ENCODE peak calls at places on chromosomes 7 and 10, in six cellular contexts. One of them, this sample, is unnamed.

GRCh38 chr10:3265081-3265480 is 92.5 kb upstream of the PITRM1 start:
- DNase-seq in brain microvascular endothelial cell: peak; percentile 43
- DNase-seq in DND-41: no peak
- DNase-seq in CD8-positive, alpha-beta T cell: no peak
- DNase-seq in Caco-2: no peak
- DNase-seq in HFFc6: no peak
- DNase-seq in this sample: no peak

GRCh38 chr10:48215148-48215982 is 59.1 kb downstream of the FRMPD2 start:
- DNase-seq in HFFc6: peak; percentile 7
- DNase-seq in DND-41: peak; percentile 72
- DNase-seq in CD8-positive, alpha-beta T cell: no peak
- DNase-seq in brain microvascular endothelial cell: peak; percentile 37
- DNase-seq in Caco-2: peak; percentile 70
- DNase-seq in this sample: peak; percentile 57

GRCh38 chr7:116672596-116673503 is 854 bp downstream of the MET start:
- DNase-seq in CD8-positive, alpha-beta T cell: no peak
- DNase-seq in brain microvascular endothelial cell: no peak
- DNase-seq in HFFc6: peak; percentile 28
- DNase-seq in Caco-2: no peak
- DNase-seq in DND-41: no peak
- DNase-seq in this sample: no peak

GRCh38 chr10:89086801-89087513 is 96.4 kb downstream of the FAS start:
- DNase-seq in HFFc6: peak; percentile 82
- DNase-seq in Caco-2: no peak
- DNase-seq in brain microvascular endothelial cell: peak; percentile 81
- DNase-seq in DND-41: peak; percentile 86
- DNase-seq in CD8-positive, alpha-beta T cell: no peak
- DNase-seq in this sample: no peak

GRCh38 chr7:55063633-55064032 is 44.8 kb downstream of the EGFR start:
- DNase-seq in brain microvascular endothelial cell: peak; percentile 59
- DNase-seq in DND-41: no peak
- DNase-seq in Caco-2: no peak
- DNase-seq in CD8-positive, alpha-beta T cell: no peak
- DNase-seq in HFFc6: peak; percentile 52
- DNase-seq in this sample: no peak

GRCh38 chr7:27190284-27190748 is 5.3 kb upstream of the HOXA11 start:
- DNase-seq in CD8-positive, alpha-beta T cell: peak; percentile 45
- DNase-seq in brain microvascular endothelial cell: no peak
- DNase-seq in HFFc6: no peak
- DNase-seq in DND-41: no peak
- DNase-seq in Caco-2: no peak
- DNase-seq in this sample: no peak

GRCh38 chr7:3639253-3639652 is 338.2 kb downstream of the SDK1 start:
- DNase-seq in Caco-2: no peak
- DNase-seq in brain microvascular endothelial cell: no peak
- DNase-seq in DND-41: no peak
- DNase-seq in CD8-positive, alpha-beta T cell: no peak
- DNase-seq in HFFc6: no peak
- DNase-seq in this sample: no peak

GRCh38 chr10:49164587-49165188 is 23.5 kb downstream of the TMEM273 start:
- DNase-seq in CD8-positive, alpha-beta T cell: no peak
- DNase-seq in brain microvascular endothelial cell: peak; percentile 34
- DNase-seq in Caco-2: no peak
- DNase-seq in DND-41: peak; percentile 47
- DNase-seq in HFFc6: no peak
- DNase-seq in this sample: peak; percentile 39

GRCh38 chr10:58715056-58715455 is 202.4 kb downstream of the BICC1 start:
- DNase-seq in CD8-positive, alpha-beta T cell: no peak
- DNase-seq in HFFc6: no peak
- DNase-seq in Caco-2: no peak
- DNase-seq in brain microvascular endothelial cell: no peak
- DNase-seq in DND-41: no peak
- DNase-seq in this sample: no peak

GRCh38 chr10:84179059-84179710 is 5.6 kb downstream of the GPR15LG start:
- DNase-seq in Caco-2: no peak
- DNase-seq in HFFc6: peak; percentile 36
- DNase-seq in brain microvascular endothelial cell: no peak
- DNase-seq in DND-41: no peak
- DNase-seq in CD8-positive, alpha-beta T cell: no peak
- DNase-seq in this sample: no peak

GRCh38 chr7:66815976-66816375 is 75.4 kb downstream of the RABGEF1 start:
- DNase-seq in brain microvascular endothelial cell: no peak
- DNase-seq in DND-41: no peak
- DNase-seq in CD8-positive, alpha-beta T cell: no peak
- DNase-seq in Caco-2: peak; percentile 25
- DNase-seq in HFFc6: no peak
- DNase-seq in this sample: no peak

GRCh38 chr10:102225646-102226541 is at the start of gene ELOVL3:
- DNase-seq in Caco-2: peak; percentile 96
- DNase-seq in CD8-positive, alpha-beta T cell: peak; percentile 86
- DNase-seq in HFFc6: peak; percentile 74
- DNase-seq in brain microvascular endothelial cell: peak; percentile 94
- DNase-seq in DND-41: peak; percentile 85
- DNase-seq in this sample: peak; percentile 85

GRCh38 chr7:3301831-3302618 is 973 bp downstream of the SDK1 start:
- DNase-seq in CD8-positive, alpha-beta T cell: peak; percentile 53
- DNase-seq in Caco-2: no peak
- DNase-seq in brain microvascular endothelial cell: no peak
- DNase-seq in DND-41: no peak
- DNase-seq in HFFc6: no peak
- DNase-seq in this sample: peak; percentile 26

GRCh38 chr7:133957860-133958259 is 169.3 kb upstream of the LRGUK start:
- DNase-seq in brain microvascular endothelial cell: no peak
- DNase-seq in Caco-2: no peak
- DNase-seq in HFFc6: no peak
- DNase-seq in DND-41: no peak
- DNase-seq in CD8-positive, alpha-beta T cell: no peak
- DNase-seq in this sample: no peak

GRCh38 chr7:133040617-133041016 is 41.3 kb downstream of the CHCHD3 start:
- DNase-seq in Caco-2: no peak
- DNase-seq in CD8-positive, alpha-beta T cell: no peak
- DNase-seq in DND-41: no peak
- DNase-seq in HFFc6: no peak
- DNase-seq in brain microvascular endothelial cell: no peak
- DNase-seq in this sample: no peak

GRCh38 chr10:860519-860918 is 71.0 kb downstream of the LARP4B start:
- DNase-seq in brain microvascular endothelial cell: no peak
- DNase-seq in Caco-2: no peak
- DNase-seq in CD8-positive, alpha-beta T cell: no peak
- DNase-seq in DND-41: no peak
- DNase-seq in HFFc6: no peak
- DNase-seq in this sample: no peak

GRCh38 chr7:73906874-73907273 is 45.9 kb downstream of the TMEM270 start:
- DNase-seq in brain microvascular endothelial cell: no peak
- DNase-seq in CD8-positive, alpha-beta T cell: no peak
- DNase-seq in DND-41: no peak
- DNase-seq in HFFc6: no peak
- DNase-seq in Caco-2: no peak
- DNase-seq in this sample: no peak

GRCh38 chr10:24703700-24704099 is 20.0 kb downstream of the ARHGAP21 start:
- DNase-seq in Caco-2: no peak
- DNase-seq in DND-41: no peak
- DNase-seq in CD8-positive, alpha-beta T cell: no peak
- DNase-seq in brain microvascular endothelial cell: no peak
- DNase-seq in HFFc6: peak; percentile 65
- DNase-seq in this sample: no peak

GRCh38 chr10:31820794-31821369 is 107.7 kb downstream of the ARHGAP12 start:
- DNase-seq in Caco-2: no peak
- DNase-seq in CD8-positive, alpha-beta T cell: no peak
- DNase-seq in HFFc6: no peak
- DNase-seq in DND-41: no peak
- DNase-seq in brain microvascular endothelial cell: no peak
- DNase-seq in this sample: no peak

GRCh38 chr10:13224210-13224995 is 9.8 kb downstream of the UCMA start:
- DNase-seq in DND-41: peak; percentile 20
- DNase-seq in HFFc6: no peak
- DNase-seq in CD8-positive, alpha-beta T cell: no peak
- DNase-seq in Caco-2: no peak
- DNase-seq in brain microvascular endothelial cell: no peak
- DNase-seq in this sample: no peak

GRCh38 chr10:85464336-85464735 is 902.3 kb downstream of the GRID1 start:
- DNase-seq in DND-41: no peak
- DNase-seq in CD8-positive, alpha-beta T cell: no peak
- DNase-seq in HFFc6: no peak
- DNase-seq in Caco-2: no peak
- DNase-seq in brain microvascular endothelial cell: no peak
- DNase-seq in this sample: no peak

GRCh38 chr10:111600772-111601171 is 523.9 kb downstream of the ADRA2A start:
- DNase-seq in brain microvascular endothelial cell: no peak
- DNase-seq in DND-41: no peak
- DNase-seq in HFFc6: no peak
- DNase-seq in CD8-positive, alpha-beta T cell: no peak
- DNase-seq in Caco-2: no peak
- DNase-seq in this sample: peak; percentile 18

GRCh38 chr7:953547-954327 is 743 bp downstream of the ADAP1 start:
- DNase-seq in CD8-positive, alpha-beta T cell: no peak
- DNase-seq in brain microvascular endothelial cell: no peak
- DNase-seq in HFFc6: no peak
- DNase-seq in DND-41: no peak
- DNase-seq in Caco-2: peak; percentile 74
- DNase-seq in this sample: no peak

GRCh38 chr7:140591178-140591902 is 49.3 kb downstream of the DENND2A start:
- DNase-seq in brain microvascular endothelial cell: no peak
- DNase-seq in DND-41: no peak
- DNase-seq in CD8-positive, alpha-beta T cell: no peak
- DNase-seq in HFFc6: no peak
- DNase-seq in Caco-2: no peak
- DNase-seq in this sample: no peak

GRCh38 chr7:128045766-128046165 is 14.5 kb upstream of the LRRC4 start:
- DNase-seq in brain microvascular endothelial cell: no peak
- DNase-seq in CD8-positive, alpha-beta T cell: no peak
- DNase-seq in Caco-2: no peak
- DNase-seq in HFFc6: peak; percentile 31
- DNase-seq in DND-41: no peak
- DNase-seq in this sample: no peak

GRCh38 chr10:71255817-71256660 is 43.7 kb downstream of the UNC5B start:
- DNase-seq in CD8-positive, alpha-beta T cell: no peak
- DNase-seq in brain microvascular endothelial cell: peak; percentile 74
- DNase-seq in DND-41: no peak
- DNase-seq in HFFc6: peak; percentile 74
- DNase-seq in Caco-2: no peak
- DNase-seq in this sample: no peak

GRCh38 chr7:124452176-124452575 is 313.4 kb downstream of the GPR37 start:
- DNase-seq in Caco-2: no peak
- DNase-seq in HFFc6: no peak
- DNase-seq in DND-41: no peak
- DNase-seq in brain microvascular endothelial cell: no peak
- DNase-seq in CD8-positive, alpha-beta T cell: no peak
- DNase-seq in this sample: no peak

DNA sequence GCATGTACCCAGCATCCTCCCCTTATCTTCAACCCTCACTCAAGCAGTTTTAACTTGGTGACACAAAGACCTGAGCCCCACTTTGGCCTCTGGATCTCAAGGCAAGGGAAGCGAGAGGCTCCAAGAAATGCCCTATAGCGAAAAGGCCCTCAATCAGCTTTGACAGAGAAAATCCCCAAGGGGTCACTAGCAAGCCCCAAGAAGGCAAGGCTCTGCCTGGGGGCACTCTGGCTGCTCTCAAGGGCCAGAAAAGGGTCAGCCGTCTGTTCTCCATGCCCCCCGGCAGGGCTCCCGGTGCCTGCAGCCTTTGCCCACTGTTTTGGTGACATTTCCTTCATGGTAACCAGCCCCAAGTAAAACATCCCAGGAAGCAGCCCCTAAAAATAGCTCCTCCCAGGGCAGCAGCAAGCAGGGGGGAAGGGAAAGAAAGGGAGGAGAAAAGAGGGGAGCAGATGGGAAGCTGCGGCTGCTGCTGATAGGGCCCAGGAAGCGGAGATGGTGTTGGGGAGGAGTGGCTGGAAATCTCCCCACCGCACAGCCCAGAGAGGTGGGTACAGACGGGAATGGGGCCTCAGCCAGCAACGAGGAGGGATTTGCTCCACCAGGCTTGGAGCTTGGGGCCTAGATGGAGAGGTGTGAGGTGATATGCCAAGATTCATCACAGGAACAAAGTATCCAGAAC is 7.1 kb downstream of the CAMK2G start:
- DNase-seq in brain microvascular endothelial cell: no peak
- DNase-seq in CD8-positive, alpha-beta T cell: no peak
- DNase-seq in DND-41: no peak
- DNase-seq in Caco-2: no peak
- DNase-seq in HFFc6: no peak
- DNase-seq in this sample: peak; percentile 34
- TF ChIP-seq CTCF in brain microvascular endothelial cell: peak; percentile 18
- TF ChIP-seq CTCF in CD8-positive, alpha-beta T cell: no peak
- TF ChIP-seq CTCF in DND-41: no peak
- TF ChIP-seq CTCF in Caco-2: no peak
- TF ChIP-seq CTCF in HFFc6: no peak
- TF ChIP-seq CTCF in this sample: no peak

DNA sequence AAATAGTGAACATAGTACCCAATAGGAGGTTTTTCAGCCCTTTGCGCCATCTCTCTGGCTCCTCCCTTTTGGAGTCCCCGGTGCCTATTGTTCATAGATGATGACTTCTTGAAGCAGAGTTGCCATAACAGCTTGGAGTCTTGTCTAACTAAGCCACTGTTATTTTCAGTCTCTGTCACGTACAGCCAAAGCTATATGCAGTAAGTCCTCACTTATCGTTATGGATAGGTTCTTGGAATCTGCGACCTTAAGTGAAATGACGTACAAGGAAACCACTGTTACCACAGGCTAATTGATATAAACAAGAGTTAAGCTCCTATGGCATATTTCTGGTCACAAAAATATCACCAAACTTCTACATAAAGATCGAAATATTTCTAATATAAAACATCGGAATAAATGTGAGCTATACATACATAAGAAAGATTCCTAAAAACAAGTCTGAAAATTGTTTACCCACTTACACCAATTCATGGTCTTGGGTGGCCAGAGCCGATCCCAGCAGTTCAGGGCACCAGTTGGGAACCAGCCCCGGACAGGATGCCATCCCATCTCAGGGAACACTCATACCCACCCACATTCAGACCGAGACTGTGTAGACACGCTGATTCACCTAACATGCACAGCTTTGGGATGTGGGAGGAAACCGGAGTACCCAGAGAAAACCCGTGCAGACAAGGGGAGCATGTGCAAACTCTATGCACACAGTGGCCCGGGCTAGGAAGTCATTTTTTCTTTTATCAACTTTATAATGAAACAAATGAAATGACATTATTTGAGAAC is 76.0 kb upstream of the PRPS1L1 start:
- DNase-seq in HFFc6: no peak
- DNase-seq in brain microvascular endothelial cell: no peak
- DNase-seq in DND-41: no peak
- DNase-seq in CD8-positive, alpha-beta T cell: no peak
- DNase-seq in Caco-2: no peak
- DNase-seq in this sample: no peak
- TF ChIP-seq CTCF in HFFc6: no peak
- TF ChIP-seq CTCF in brain microvascular endothelial cell: no peak
- TF ChIP-seq CTCF in DND-41: no peak
- TF ChIP-seq CTCF in CD8-positive, alpha-beta T cell: no peak
- TF ChIP-seq CTCF in Caco-2: no peak
- TF ChIP-seq CTCF in this sample: no peak

GRCh38 chr7:153682628-153683027 is 369.6 kb upstream of the DPP6 start:
- DNase-seq in HFFc6: no peak
- DNase-seq in DND-41: peak; percentile 5
- DNase-seq in brain microvascular endothelial cell: no peak
- DNase-seq in CD8-positive, alpha-beta T cell: no peak
- DNase-seq in Caco-2: no peak
- DNase-seq in this sample: no peak
- TF ChIP-seq CTCF in HFFc6: no peak
- TF ChIP-seq CTCF in DND-41: peak; percentile 32
- TF ChIP-seq CTCF in brain microvascular endothelial cell: no peak
- TF ChIP-seq CTCF in CD8-positive, alpha-beta T cell: no peak
- TF ChIP-seq CTCF in Caco-2: no peak
- TF ChIP-seq CTCF in this sample: no peak

GRCh38 chr10:44017483-44018145 is 367.3 kb downstream of the CXCL12 start:
- DNase-seq in brain microvascular endothelial cell: no peak
- DNase-seq in DND-41: no peak
- DNase-seq in Caco-2: no peak
- DNase-seq in HFFc6: no peak
- DNase-seq in CD8-positive, alpha-beta T cell: no peak
- DNase-seq in this sample: no peak
- TF ChIP-seq CTCF in brain microvascular endothelial cell: no peak
- TF ChIP-seq CTCF in DND-41: no peak
- TF ChIP-seq CTCF in Caco-2: no peak
- TF ChIP-seq CTCF in HFFc6: no peak
- TF ChIP-seq CTCF in CD8-positive, alpha-beta T cell: no peak
- TF ChIP-seq CTCF in this sample: no peak

This sample was measured in neural crest cell.